ENCODE peak calls at places on chromosomes 16 and 17, in four cellular contexts. W is DND-41, T is lower leg skin, C is fibroblast of lung. K is an unnamed sample.

GRCh38 chr17:40341808-40342574 is 22.5 kb downstream of the GJD3 start:
- DNase-seq in W (no peak), T (peak; percentile 97), C (peak; percentile 70), K (peak; percentile 92)

GRCh38 chr17:42428141-42428944 is 5.3 kb upstream of the CAVIN1 start:
- DNase-seq in W (peak; percentile 49), T (no peak), C (peak; percentile 98), K (no peak)

GRCh38 chr16:15613676-15614075 is 29.3 kb downstream of the MARF1 start:
- DNase-seq in W (no peak), T (no peak), C (peak; percentile 38), K (no peak)

GRCh38 chr16:57998484-57998883 is 2.0 kb downstream of the ZNF319 start:
- DNase-seq in W (peak; percentile 49), T (no peak), C (peak; percentile 49), K (no peak)

GRCh38 chr17:75371339-75371738 is 34.1 kb downstream of the GRB2 start:
- DNase-seq in W (no peak), T (no peak), C (no peak), K (no peak)

GRCh38 chr17:67492251-67492740 is 115.2 kb downstream of the PITPNC1 start:
- DNase-seq in W (no peak), T (peak; percentile 52), C (no peak), K (no peak)

GRCh38 chr17:680554-680953 is 34.1 kb downstream of the VPS53 start:
- DNase-seq in W (no peak), T (no peak), C (no peak), K (no peak)

GRCh38 chr17:49543860-49544259 is 31.8 kb upstream of the NXPH3 start:
- DNase-seq in W (no peak), T (peak; percentile 53), C (no peak), K (no peak)

GRCh38 chr16:88197481-88198456 is 185.0 kb upstream of the ZNF469 start:
- DNase-seq in W (no peak), T (peak; percentile 62), C (no peak), K (peak; percentile 47)

GRCh38 chr16:1537138-1537577 is 3.7 kb downstream of the TMEM204 start:
- DNase-seq in W (no peak), T (no peak), C (no peak), K (no peak)

GRCh38 chr17:78572277-78573205 is 4.7 kb downstream of the DNAH17 start:
- DNase-seq in W (no peak), T (no peak), C (no peak), K (no peak)

GRCh38 chr17:7177954-7178477 is 1.2 kb downstream of the ASGR1 start:
- DNase-seq in W (peak; percentile 39), T (no peak), C (peak; percentile 48), K (no peak)

GRCh38 chr16:85173981-85174751 is 61.9 kb upstream of the CIBAR2 start:
- DNase-seq in W (no peak), T (no peak), C (peak; percentile 91), K (no peak)

GRCh38 chr16:2497641-2498040 is 16.1 kb upstream of the ATP6V0C start:
- DNase-seq in W (no peak), T (no peak), C (no peak), K (no peak)

GRCh38 chr17:4276514-4276913 is 12.7 kb upstream of the ANKFY1 start:
- DNase-seq in W (no peak), T (no peak), C (no peak), K (no peak)

GRCh38 chr17:17910060-17910459 is 62.1 kb downstream of the TOM1L2 start:
- DNase-seq in W (no peak), T (no peak), C (no peak), K (no peak)

GRCh38 chr17:31743767-31744166 is 115.3 kb downstream of the COPRS start:
- DNase-seq in W (peak; percentile 6), T (no peak), C (peak; percentile 62), K (no peak)

GRCh38 chr16:88968589-88969280 is 8.3 kb downstream of the CBFA2T3 start:
- DNase-seq in W (no peak), T (no peak), C (no peak), K (no peak)

GRCh38 chr17:78151514-78152008 is 5.4 kb downstream of the C17orf99 start:
- DNase-seq in W (no peak), T (no peak), C (no peak), K (no peak)

GRCh38 chr17:65737451-65737850 is 176.0 kb upstream of the AXIN2 start:
- DNase-seq in W (no peak), T (no peak), C (no peak), K (no peak)

GRCh38 chr16:70267516-70267915 is 15.8 kb upstream of the EXOSC6 start:
- DNase-seq in W (peak; percentile 43), T (no peak), C (peak; percentile 24), K (no peak)

GRCh38 chr16:70417661-70418060 is 21.2 kb downstream of the ST3GAL2 start:
- DNase-seq in W (no peak), T (no peak), C (no peak), K (no peak)

GRCh38 chr17:15392326-15392739 is 50.9 kb upstream of the TEKT3 start:
- DNase-seq in W (no peak), T (no peak), C (peak; percentile 93), K (no peak)

GRCh38 chr16:65070831-65071230 is 51.0 kb downstream of the CDH11 start:
- DNase-seq in W (no peak), T (no peak), C (peak; percentile 98), K (peak; percentile 86)

GRCh38 chr17:67467500-67468481 is 90.7 kb downstream of the PITPNC1 start:
- DNase-seq in W (peak; percentile 73), T (peak; percentile 74), C (no peak), K (no peak)

GRCh38 chr17:77528516-77529327 is 388.0 kb downstream of the SEC14L1 start:
- DNase-seq in W (peak; percentile 75), T (no peak), C (no peak), K (peak; percentile 60)

GRCh38 chr16:22813946-22814325 is at the start of gene HS3ST2:
- DNase-seq in W (no peak), T (peak; percentile 88), C (peak; percentile 0), K (no peak)

GRCh38 chr17:3553419-3554401 is 3.9 kb downstream of the TRPV3 start:
- DNase-seq in W (no peak), T (no peak), C (no peak), K (peak; percentile 43)

GRCh38 chr17:65173951-65174683 is 36.9 kb downstream of the RGS9 start:
- DNase-seq in W (no peak), T (no peak), C (no peak), K (no peak)

GRCh38 chr17:82418001-82418986 is at the start of the genes HEXD and OGFOD3:
- DNase-seq in W (peak; percentile 83), T (peak; percentile 95), C (peak; percentile 75), K (peak; percentile 86)

GRCh38 chr17:82415786-82416185 is 2.4 kb upstream of the HEXD start:
- DNase-seq in W (no peak), T (no peak), C (no peak), K (no peak)

GRCh38 chr17:82416771-82417170 is 1.4 kb upstream of the HEXD start:
- DNase-seq in W (no peak), T (no peak), C (no peak), K (no peak)

GRCh38 chr17:82416264-82416663 is 1.9 kb upstream of the HEXD start:
- DNase-seq in W (no peak), T (no peak), C (no peak), K (no peak)

GRCh38 chr17:82419471-82419995 is 1.1 kb upstream of the OGFOD3 start:
- DNase-seq in W (no peak), T (no peak), C (no peak), K (no peak)
- H3K4me3 ChIP-seq in W (peak overlapping the region; percentile 81), T (no peak overlapping the region), C (peak overlapping the region; percentile 93), K (peak overlapping the region; percentile 84)

GRCh38 chr16:30368792-30369090 is 1.6 kb downstream of the TBC1D10B start:
- DNase-seq in W (no peak), T (no peak), C (no peak), K (no peak)
- H3K4me3 ChIP-seq in W (peak overlapping the region; percentile 76), T (peak overlapping the region; percentile 64), C (peak overlapping the region; percentile 84), K (peak overlapping the region; percentile 98)

GRCh38 chr16:47134550-47134949 is 9.2 kb downstream of the NETO2 start:
- DNase-seq in W (no peak), T (no peak), C (no peak), K (no peak)

GRCh38 chr16:47140686-47141085 is 3.1 kb downstream of the NETO2 start:
- DNase-seq in W (no peak), T (no peak), C (no peak), K (no peak)

GRCh38 chr16:47139561-47140185 is 4.1 kb downstream of the NETO2 start:
- DNase-seq in W (no peak), T (no peak), C (peak; percentile 54), K (no peak)

GRCh38 chr16:47132310-47132709 is 11.4 kb downstream of the NETO2 start:
- DNase-seq in W (no peak), T (no peak), C (peak; percentile 13), K (no peak)

GRCh38 chr16:47136101-47136820 is 7.5 kb downstream of the NETO2 start:
- DNase-seq in W (no peak), T (no peak), C (peak; percentile 82), K (no peak)
- H3K4me3 ChIP-seq in W (no peak overlapping the region), T (no peak overlapping the region), C (no peak overlapping the region), K (no peak overlapping the region)

GRCh38 chr16:56939801-56940200 is 7.9 kb downstream of the HERPUD1 start:
- DNase-seq in W (no peak), T (no peak), C (no peak), K (no peak)

GRCh38 chr16:56938664-56939513 is 6.9 kb downstream of the HERPUD1 start:
- DNase-seq in W (no peak), T (no peak), C (no peak), K (no peak)

GRCh38 chr16:56941092-56941491 is 9.2 kb downstream of the HERPUD1 start:
- DNase-seq in W (no peak), T (no peak), C (no peak), K (no peak)

GRCh38 chr16:56943761-56944375 is 11.9 kb downstream of the HERPUD1 start:
- DNase-seq in W (no peak), T (no peak), C (no peak), K (no peak)

GRCh38 chr16:56941856-56942331 is 10.0 kb downstream of the HERPUD1 start:
- DNase-seq in W (no peak), T (no peak), C (no peak), K (no peak)
- H3K4me3 ChIP-seq in W (no peak overlapping the region), T (no peak overlapping the region), C (no peak overlapping the region), K (no peak overlapping the region)

DNA sequence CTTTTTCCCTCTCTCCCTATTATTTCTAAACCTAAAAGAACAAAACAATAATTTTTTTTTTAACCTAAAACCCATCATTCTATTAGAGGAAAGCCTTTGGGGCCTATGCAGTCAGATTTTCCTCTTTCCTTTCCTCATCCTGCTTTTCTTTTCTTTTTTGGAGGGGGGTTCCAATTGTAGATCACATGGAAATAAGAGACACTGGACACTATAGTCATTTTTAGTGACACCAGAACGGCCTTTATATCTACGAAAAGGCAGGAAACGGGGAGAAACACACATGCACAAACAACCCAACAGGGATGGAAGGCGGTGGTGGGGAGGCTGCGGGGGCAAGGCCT is 5.1 kb upstream of the ZFHX3 start:
- DNase-seq in W (no peak), T (no peak), C (no peak), K (no peak)
- H3K4me3 ChIP-seq in W (no peak overlapping the region), T (no peak overlapping the region), C (peak overlapping the region; percentile 36), K (peak overlapping the region; percentile 43)

K was measured in coronary artery.